ENCODE peak calls at places on chromosomes 3 and 15, in seven cellular contexts. W, U, K, A, Y, I and H are unnamed samples.

GRCh38 chr15:70892002-70892911 is at the start of the genes LRRC49 and THAP10:
- DNase-seq in W (peak), K (peak), A (no peak), I (no peak), Y (peak), U (peak), H (peak)

GRCh38 chr3:117735481-117736101 is 1026.0 kb downstream of the TUSC7 start:
- DNase-seq in A (no peak), U (no peak), W (peak), Y (no peak), I (no peak), K (no peak), H (no peak)

GRCh38 chr3:115478359-115478758 is 145.0 kb upstream of the GAP43 start:
- DNase-seq in A (no peak), U (no peak), K (no peak), I (no peak), Y (no peak), W (no peak), H (no peak)

GRCh38 chr3:176906046-176906905 is 291.0 kb downstream of the TBL1XR1 start:
- DNase-seq in I (no peak), Y (no peak), K (no peak), A (no peak), U (no peak), W (peak), H (no peak)

GRCh38 chr3:158220575-158220974 is 110.7 kb downstream of the RSRC1 start:
- DNase-seq in I (no peak), A (no peak), W (no peak), U (no peak), Y (no peak), K (no peak), H (no peak)

GRCh38 chr15:26438316-26438715 is 334.6 kb downstream of the GABRB3 start:
- DNase-seq in I (no peak), U (no peak), K (no peak), Y (no peak), A (no peak), W (no peak), H (no peak)

GRCh38 chr3:184235381-184236032 is 6.1 kb downstream of the VWA5B2 start:
- DNase-seq in K (no peak), W (no peak), A (no peak), I (no peak), U (no peak), Y (no peak), H (no peak)

GRCh38 chr3:71940523-71940922 is 155.6 kb upstream of the PROK2 start:
- DNase-seq in I (no peak), Y (no peak), U (no peak), K (no peak), A (no peak), W (no peak), H (no peak)

GRCh38 chr3:17175187-17175839 is 290.6 kb downstream of the PLCL2 start:
- DNase-seq in W (peak), U (peak), I (no peak), A (no peak), Y (no peak), K (no peak), H (no peak)

GRCh38 chr3:87311309-87311708 is 34.9 kb upstream of the POU1F1 start:
- DNase-seq in Y (no peak), I (no peak), W (peak), U (no peak), A (no peak), K (no peak), H (no peak)

GRCh38 chr3:52439426-52440248 is 5.3 kb downstream of the SEMA3G start:
- DNase-seq in U (no peak), I (no peak), K (no peak), A (no peak), W (no peak), Y (no peak), H (no peak)

GRCh38 chr15:89130194-89130593 is 41.9 kb downstream of the ABHD2 start:
- DNase-seq in K (peak), U (no peak), Y (no peak), A (no peak), I (no peak), W (no peak), H (peak)

GRCh38 chr3:98596902-98597500 is 3.6 kb upstream of the CPOX start:
- DNase-seq in A (no peak), Y (no peak), W (peak), I (no peak), K (no peak), U (peak), H (peak)

GRCh38 chr3:25587094-25587493 is 77.6 kb downstream of the TOP2B start:
- DNase-seq in Y (no peak), K (no peak), U (no peak), W (no peak), A (no peak), I (no peak), H (no peak)

GRCh38 chr15:85100186-85100937 is 118.7 kb downstream of the PDE8A start:
- DNase-seq in K (no peak), Y (no peak), W (no peak), I (no peak), U (no peak), A (no peak), H (peak)

GRCh38 chr15:63749330-63749942 is 84.3 kb downstream of the HERC1 start:
- DNase-seq in Y (no peak), A (no peak), W (no peak), U (no peak), K (no peak), I (no peak), H (no peak)

GRCh38 chr3:3666664-3667063 is 132.6 kb upstream of the LRRN1 start:
- DNase-seq in W (no peak), K (peak), A (no peak), Y (no peak), U (no peak), I (no peak), H (peak)

GRCh38 chr3:102206506-102207145 is 228.2 kb upstream of the ZPLD1 start:
- DNase-seq in W (peak), Y (no peak), A (no peak), U (no peak), I (no peak), K (no peak), H (no peak)

GRCh38 chr3:37704129-37704528 is 157.6 kb upstream of the CTDSPL start:
- DNase-seq in I (no peak), Y (no peak), W (no peak), K (no peak), U (no peak), A (no peak), H (no peak)

GRCh38 chr3:108475220-108475782 is 35.1 kb downstream of the MYH15 start:
- DNase-seq in Y (no peak), A (no peak), W (no peak), I (no peak), K (no peak), U (no peak), H (no peak)

GRCh38 chr3:179451335-179452165 is at the start of gene GNB4:
- DNase-seq in Y (peak), A (peak), I (no peak), U (peak), K (peak), W (peak), H (peak)

GRCh38 chr15:64895285-64896065 is 16.2 kb upstream of the ANKDD1A start:
- DNase-seq in K (peak), A (peak), U (peak), Y (no peak), W (peak), I (no peak), H (peak)

GRCh38 chr3:39127907-39128303 is 20.4 kb downstream of the TTC21A start:
- DNase-seq in Y (no peak), K (no peak), U (no peak), A (no peak), W (no peak), I (no peak), H (no peak)

GRCh38 chr3:69865920-69866679 is 126.8 kb downstream of the MITF start:
- DNase-seq in W (no peak), U (peak), A (no peak), K (no peak), Y (no peak), I (no peak), H (no peak)

GRCh38 chr3:17369973-17370372 is 372.5 kb downstream of the TBC1D5 start:
- DNase-seq in Y (no peak), U (no peak), K (no peak), W (no peak), I (no peak), A (no peak), H (no peak)

GRCh38 chr15:48671381-48672022 is 26.0 kb upstream of the FBN1 start:
- DNase-seq in I (no peak), K (no peak), Y (no peak), W (peak), A (no peak), U (no peak), H (no peak)

GRCh38 chr3:192802957-192803899 is 75.9 kb upstream of the FGF12 start:
- DNase-seq in W (peak), Y (no peak), I (no peak), U (peak), K (no peak), A (no peak), H (no peak)

GRCh38 chr3:113148307-113148703 is 63.1 kb upstream of the BOC start:
- DNase-seq in Y (no peak), W (no peak), I (no peak), U (no peak), A (no peak), K (no peak), H (no peak)

GRCh38 chr15:80999623-81000036 is 1.1 kb upstream of the TLNRD1 start:
- DNase-seq in Y (no peak), A (peak), U (no peak), W (no peak), I (no peak), K (peak), H (peak)